ENCODE peak calls at places on chromosomes 12 and 14, in four cellular contexts. O is cardiac muscle cell, P is HCT116, J is uterus. U is an unnamed sample.

GRCh38 chr12:108390495-108391203 is 51.5 kb upstream of the CMKLR1 start:
- DNase-seq in O (no peak), P (no peak), J (no peak), U (no peak)

GRCh38 chr14:103561381-103562134 is 899 bp downstream of the BAG5 start:
- DNase-seq in O (peak; percentile 61), P (no peak), J (peak; percentile 47), U (no peak)

GRCh38 chr12:128654462-128654861 is 169.3 kb downstream of the SLC15A4 start:
- DNase-seq in O (no peak), P (no peak), J (no peak), U (no peak)

GRCh38 chr12:108063192-108063591 is 65.9 kb upstream of the WSCD2 start:
- DNase-seq in O (peak; percentile 38), P (peak; percentile 35), J (no peak), U (no peak)

GRCh38 chr12:92041742-92042141 is 103.9 kb downstream of the BTG1 start:
- DNase-seq in O (no peak), P (no peak), J (no peak), U (no peak)

GRCh38 chr12:126974779-126975178 is 1292.2 kb upstream of the TMEM132C start:
- DNase-seq in O (peak; percentile 5), P (no peak), J (no peak), U (no peak)

GRCh38 chr12:45416161-45416560 is 200.3 kb downstream of the ANO6 start:
- DNase-seq in O (no peak), P (no peak), J (no peak), U (no peak)

GRCh38 chr12:100520048-100520769 is 46.5 kb downstream of the NR1H4 start:
- DNase-seq in O (no peak), P (no peak), J (no peak), U (no peak)

GRCh38 chr12:15987696-15988095 is 76.6 kb downstream of the DERA start:
- DNase-seq in O (no peak), P (no peak), J (no peak), U (peak; percentile 28)

GRCh38 chr12:56898938-56899337 is 35.3 kb downstream of the SDR9C7 start:
- DNase-seq in O (no peak), P (no peak), J (no peak), U (no peak)

GRCh38 chr14:38186217-38186616 is 21.5 kb upstream of the SSTR1 start:
- DNase-seq in O (no peak), P (no peak), J (no peak), U (no peak)

GRCh38 chr14:59244581-59244980 is 56.1 kb downstream of the DAAM1 start:
- DNase-seq in O (no peak), P (no peak), J (no peak), U (no peak)

GRCh38 chr12:106519587-106519986 is 63.2 kb upstream of the RFX4 start:
- DNase-seq in O (no peak), P (no peak), J (no peak), U (no peak)

GRCh38 chr12:122035292-122035691 is 13.6 kb downstream of the BCL7A start:
- DNase-seq in O (no peak), P (no peak), J (no peak), U (no peak)

GRCh38 chr12:23140710-23141109 is 515.7 kb downstream of the ETNK1 start:
- DNase-seq in O (no peak), P (no peak), J (no peak), U (no peak)

GRCh38 chr12:117100251-117100650 is 1.0 kb upstream of the TESC start:
- DNase-seq in O (peak; percentile 57), P (peak; percentile 15), J (no peak), U (no peak)

GRCh38 chr12:21239866-21240265 is 94.9 kb downstream of the SLCO1A2 start:
- DNase-seq in O (no peak), P (no peak), J (no peak), U (no peak)

GRCh38 chr14:60665178-60665555 is 15.9 kb upstream of the SIX1 start:
- DNase-seq in O (no peak), P (no peak), J (no peak), U (no peak)

GRCh38 chr12:107014050-107014449 is 27.1 kb upstream of the MTERF2 start:
- DNase-seq in O (peak; percentile 16), P (peak; percentile 56), J (no peak), U (no peak)

GRCh38 chr14:89427426-89428162 is 10.6 kb upstream of the FOXN3 start:
- DNase-seq in O (no peak), P (no peak), J (peak; percentile 32), U (no peak)

GRCh38 chr14:59484611-59485174 is 376 bp downstream of the JKAMP start:
- DNase-seq in O (no peak), P (no peak), J (no peak), U (no peak)

GRCh38 chr12:24499151-24500146 is 449.5 kb downstream of the BCAT1 start:
- DNase-seq in O (no peak), P (no peak), J (no peak), U (no peak)

GRCh38 chr14:70380834-70381233 is 21.4 kb upstream of the COX16 start:
- DNase-seq in O (no peak), P (no peak), J (no peak), U (no peak)

GRCh38 chr12:19674437-19674836 is 235.1 kb downstream of the AEBP2 start:
- DNase-seq in O (no peak), P (no peak), J (no peak), U (no peak)

GRCh38 chr12:131724534-131724933 is 13.6 kb downstream of the SFSWAP start:
- DNase-seq in O (no peak), P (no peak), J (no peak), U (no peak)

GRCh38 chr12:123995023-123995422 is 22.0 kb downstream of the ZNF664 start:
- DNase-seq in O (no peak), P (no peak), J (no peak), U (no peak)

GRCh38 chr12:34396861-34397590 is 374.7 kb downstream of the ALG10 start:
- DNase-seq in O (no peak), P (no peak), J (peak; percentile 5), U (peak; percentile 22)

GRCh38 chr12:119843100-119843499 is 34.0 kb downstream of the CIT start:
- DNase-seq in O (peak; percentile 10), P (no peak), J (no peak), U (no peak)

GRCh38 chr12:125075-125474 is 58.5 kb downstream of the IQSEC3 start:
- DNase-seq in O (no peak), P (no peak), J (no peak), U (no peak)

GRCh38 chr14:67358914-67359313 is 690 bp downstream of the ATP6V1D start:
- DNase-seq in O (no peak), P (no peak), J (no peak), U (no peak)

GRCh38 chr14:100138955-100139354 is 20.5 kb downstream of the DEGS2 start:
- DNase-seq in O (no peak), P (no peak), J (no peak), U (no peak)

GRCh38 chr12:47729233-47729632 is 3.9 kb upstream of the ENDOU start:
- DNase-seq in O (no peak), P (no peak), J (no peak), U (no peak)

GRCh38 chr12:51118706-51119105 is 35.3 kb upstream of the CSRNP2 start:
- DNase-seq in O (no peak), P (peak; percentile 86), J (no peak), U (no peak)

GRCh38 chr12:109553471-109553870 is 19.8 kb downstream of the MMAB start:
- DNase-seq in O (no peak), P (no peak), J (no peak), U (no peak)

GRCh38 chr12:27428466-27428865 is 18.1 kb upstream of the SMCO2 start:
- DNase-seq in O (no peak), P (no peak), J (no peak), U (no peak)

GRCh38 chr14:91116913-91117588 is 3.2 kb downstream of the DGLUCY start:
- DNase-seq in O (no peak), P (no peak), J (no peak), U (no peak)

GRCh38 chr12:41531147-41531829 is 343.2 kb downstream of the PDZRN4 start:
- DNase-seq in O (no peak), P (no peak), J (peak; percentile 45), U (peak; percentile 83)

GRCh38 chr12:41537522-41537921 is 349.4 kb downstream of the PDZRN4 start:
- DNase-seq in O (no peak), P (no peak), J (no peak), U (no peak)

GRCh38 chr12:41532072-41532471 is 344.0 kb downstream of the PDZRN4 start:
- DNase-seq in O (no peak), P (no peak), J (no peak), U (no peak)

DNA sequence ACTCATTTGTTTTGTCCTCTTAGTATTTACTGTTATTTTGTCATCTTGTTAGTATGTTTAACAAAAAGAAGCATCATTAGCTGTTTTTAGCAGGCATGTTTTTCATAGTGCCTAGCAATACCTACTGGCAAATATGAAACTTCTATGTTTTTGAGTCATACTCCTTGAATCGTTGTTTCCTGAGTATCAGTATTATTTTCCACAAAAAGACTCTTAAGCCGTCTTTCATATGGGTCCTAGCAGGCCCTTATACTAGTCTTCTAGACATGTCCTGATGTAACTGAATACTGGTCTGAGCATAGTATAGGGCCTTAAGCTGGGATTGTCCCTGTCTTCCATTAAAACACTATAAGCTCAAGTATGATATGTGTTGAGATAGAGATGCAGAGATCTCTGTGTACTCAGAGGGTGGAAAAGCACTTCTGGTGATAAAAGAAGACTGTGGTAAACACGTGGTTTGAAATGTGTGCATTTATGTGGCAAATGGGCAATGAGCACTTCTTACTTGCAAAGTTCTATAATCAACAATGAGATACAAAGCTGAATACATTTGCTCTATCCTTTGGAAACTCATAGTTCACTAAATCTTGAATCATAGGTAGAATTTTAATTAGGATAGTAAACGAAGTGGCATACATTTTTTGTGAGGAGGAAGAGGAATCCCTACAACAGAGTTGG is 348.8 kb downstream of the PDZRN4 start:
- DNase-seq in O (no peak), P (no peak), J (no peak), U (no peak)
- H3K4me3 ChIP-seq in O (no peak overlapping the region), P (no peak overlapping the region), J (no peak overlapping the region), U (no peak overlapping the region)

GRCh38 chr12:113208041-113208934 is 13.0 kb upstream of the TPCN1 start:
- DNase-seq in O (no peak), P (no peak), J (no peak), U (no peak)
- H3K4me3 ChIP-seq in O (no peak overlapping the region), P (no peak overlapping the region), J (no peak overlapping the region), U (no peak overlapping the region)

GRCh38 chr14:105061428-105062047 is 3.7 kb downstream of the GPR132 start:
- DNase-seq in O (no peak), P (no peak), J (no peak), U (peak; percentile 53)
- H3K4me3 ChIP-seq in O (no peak overlapping the region), P (no peak overlapping the region), J (no peak overlapping the region), U (peak overlapping the region; percentile 30)

GRCh38 chr14:64541261-64541970 is 875 bp downstream of the HSPA2 start:
- DNase-seq in O (no peak), P (no peak), J (peak; percentile 42), U (no peak)
- H3K4me3 ChIP-seq in O (no peak overlapping the region), P (no peak overlapping the region), J (peak overlapping the region; percentile 46), U (peak overlapping the region; percentile 81)